ENCODE peak calls at places on chromosomes 5 and 9, in six cellular contexts. H is lung, W is AG04450, K is K562, M is AG04449, S is fibroblast of lung. A is an unnamed sample.

GRCh38 chr5:35815089-35815936 is 41.4 kb upstream of the IL7R start:
- DNase-seq in S (no peak), K (peak), H (no peak), W (no peak), M (no peak), A (peak)

GRCh38 chr9:111375062-111375461 is 45.0 kb upstream of the OR2K2 start:
- DNase-seq in M (no peak), S (no peak), W (no peak), H (no peak), K (no peak), A (no peak)

GRCh38 chr9:79621916-79622575 is 50.3 kb downstream of the TLE4 start:
- DNase-seq in K (no peak), M (no peak), H (no peak), S (peak), W (no peak), A (peak)

GRCh38 chr9:81717747-81718077 is 28.4 kb upstream of the TLE1 start:
- DNase-seq in M (no peak), W (no peak), S (no peak), H (no peak), K (no peak), A (no peak)

GRCh38 chr5:139951296-139951924 is 91.7 kb downstream of the NRG2 start:
- DNase-seq in K (no peak), M (no peak), S (no peak), H (peak), W (no peak), A (no peak)

GRCh38 chr9:68507098-68507795 is 33.4 kb downstream of the TMEM252 start:
- DNase-seq in S (no peak), H (no peak), M (no peak), K (no peak), W (no peak), A (peak)

GRCh38 chr9:75683591-75683990 is 206.9 kb upstream of the PCSK5 start:
- DNase-seq in W (no peak), K (no peak), M (no peak), H (no peak), S (peak), A (no peak)

GRCh38 chr9:34554211-34555001 is 31.6 kb upstream of the ENHO start:
- DNase-seq in H (no peak), M (no peak), S (no peak), K (no peak), W (no peak), A (no peak)

GRCh38 chr5:144017631-144018030 is 152.8 kb downstream of the YIPF5 start:
- DNase-seq in K (no peak), W (no peak), S (peak), M (no peak), H (no peak), A (peak)

DNA sequence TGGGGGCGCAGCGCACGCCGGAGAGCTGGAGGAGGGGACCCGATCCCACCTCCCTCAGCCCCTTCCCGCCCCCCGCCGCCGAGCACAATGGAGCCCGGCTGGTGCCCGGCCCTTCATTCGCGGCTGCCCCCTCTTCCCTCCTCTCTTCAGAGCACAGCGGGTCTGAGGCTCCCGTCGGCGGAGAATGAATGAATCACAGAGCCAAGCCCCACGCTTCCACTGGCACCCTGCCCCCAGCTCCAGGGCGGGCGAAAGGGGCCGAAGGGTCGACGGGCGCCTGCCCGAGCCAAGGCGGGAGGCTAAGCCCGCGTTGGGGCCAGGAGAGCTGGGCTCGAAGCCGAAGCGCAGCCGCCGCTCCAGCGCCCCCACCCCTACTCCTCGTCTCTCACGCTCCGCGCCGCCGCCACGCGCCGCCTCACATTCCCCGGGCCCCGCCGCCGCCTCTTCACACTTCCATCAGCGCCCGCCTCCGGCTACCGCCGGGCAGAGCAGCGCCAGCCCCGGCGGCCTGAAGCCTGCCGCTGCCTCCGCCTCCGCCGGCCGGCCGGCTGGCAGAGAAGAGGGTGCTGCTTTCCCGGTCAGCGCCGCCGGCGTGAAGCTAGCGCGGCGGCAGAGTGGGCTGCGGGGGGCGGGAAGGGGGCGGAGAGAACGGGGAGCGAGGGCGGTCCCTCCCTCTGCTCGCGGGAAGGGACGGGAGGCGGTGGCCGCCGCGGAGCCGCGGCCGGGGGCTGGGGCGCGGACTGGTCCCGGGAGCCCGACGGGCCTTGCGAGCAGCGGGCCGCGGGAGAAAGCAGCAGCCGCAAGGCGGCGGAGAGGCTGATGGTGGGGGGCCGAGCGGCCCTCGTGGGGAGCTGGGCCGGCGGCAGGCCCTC is at the start of gene HOMER1:
- DNase-seq in H (peak), W (peak), M (no peak), S (peak), K (peak), A (peak)
- TF ChIP-seq CTCF in H (no peak), W (no peak), M (no peak), S (no peak), K (no peak), A (no peak)

GRCh38 chr9:120925535-120926396 is 830 bp downstream of the TRAF1 start:
- DNase-seq in M (peak), H (no peak), W (peak), K (peak), S (peak), A (peak)
- H3K4me3 ChIP-seq in M (no peak), H (no peak), W (peak), K (no peak), S (no peak), A (peak)

DNA sequence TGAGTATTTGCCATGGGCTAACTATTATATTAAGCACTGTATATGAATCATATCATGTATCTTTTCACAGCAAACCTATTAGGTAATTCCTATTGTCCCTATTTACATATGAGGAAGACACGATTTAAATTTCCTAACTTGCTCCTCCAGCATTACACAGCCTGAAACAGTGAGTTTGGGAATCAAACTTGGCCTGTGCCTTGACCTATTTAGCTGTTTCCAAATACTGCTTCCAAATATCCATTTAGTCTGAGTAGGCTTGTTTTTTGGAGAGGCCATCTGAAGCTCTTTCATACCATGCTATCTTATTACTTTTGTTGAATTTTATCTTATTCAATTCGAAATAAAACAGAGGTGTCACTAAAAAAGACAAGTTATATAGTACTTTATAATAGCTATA is 447.3 kb upstream of the MPDZ start:
- DNase-seq in H (no peak), S (no peak), M (no peak), K (no peak), W (no peak), A (no peak)
- TF ChIP-seq CTCF in H (no peak), S (no peak), M (no peak), K (no peak), W (no peak), A (no peak)

GRCh38 chr5:145953202-145953601 is 16.8 kb downstream of the SH3RF2 start:
- DNase-seq in S (no peak), H (no peak), M (no peak), K (no peak), W (no peak), A (no peak)
- H3K4me3 ChIP-seq in S (no peak), H (no peak), M (no peak), K (no peak), W (no peak), A (no peak)

DNA sequence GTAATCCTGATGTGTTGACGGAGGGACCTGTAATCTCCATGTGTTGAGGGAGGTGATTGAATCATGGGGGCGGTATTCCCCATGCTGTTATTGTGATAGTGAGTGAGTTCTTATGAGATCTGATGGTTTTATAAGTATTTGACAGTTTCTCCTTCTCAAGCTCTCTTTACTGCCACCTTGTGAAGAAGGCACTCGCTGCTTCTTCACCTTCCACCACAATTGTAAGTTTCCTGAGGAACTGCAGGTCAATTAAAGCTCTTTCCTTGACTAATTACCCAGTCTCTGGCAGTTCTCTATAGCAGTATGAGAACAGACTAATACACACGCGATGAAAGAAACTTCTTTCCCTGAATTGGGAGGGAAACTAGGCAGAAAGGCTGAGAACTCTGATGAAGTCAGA is 141.1 kb upstream of the RAD23B start:
- DNase-seq in W (no peak), S (peak), M (no peak), H (no peak), K (no peak), A (peak)
- TF ChIP-seq CTCF in W (peak), S (peak), M (peak), H (no peak), K (no peak), A (peak)

GRCh38 chr5:93249651-93250289 is 331.2 kb downstream of the NR2F1-AS1 start:
- DNase-seq in K (no peak), W (no peak), S (peak), H (no peak), M (no peak), A (peak)
- H3K4me3 ChIP-seq in K (no peak), W (peak), S (peak), H (no peak), M (no peak), A (peak)

GRCh38 chr9:93968451-93969327 is 13.5 kb upstream of the BARX1 start:
- DNase-seq in M (no peak), H (no peak), K (no peak), S (peak), W (peak), A (no peak)

GRCh38 chr9:93967020-93967803 is 12.1 kb upstream of the BARX1 start:
- DNase-seq in S (no peak), H (peak), M (no peak), W (no peak), K (no peak), A (no peak)

GRCh38 chr9:93964685-93965084 is 9.5 kb upstream of the BARX1 start:
- DNase-seq in M (no peak), W (no peak), S (no peak), H (no peak), K (no peak), A (no peak)

GRCh38 chr9:93963969-93964368 is 8.8 kb upstream of the BARX1 start:
- DNase-seq in S (no peak), K (no peak), W (no peak), M (no peak), H (no peak), A (no peak)

GRCh38 chr9:93965830-93966577 is 10.8 kb upstream of the BARX1 start:
- DNase-seq in K (no peak), S (no peak), M (no peak), W (no peak), H (no peak), A (no peak)
- TF ChIP-seq CTCF in K (peak), S (no peak), M (no peak), W (no peak), H (no peak), A (no peak)

GRCh38 chr5:137914758-137915157 is 25.5 kb downstream of the PKD2L2 start:
- DNase-seq in H (no peak), W (no peak), K (no peak), S (no peak), M (no peak), A (no peak)
- H3K4me3 ChIP-seq in H (no peak), W (no peak), K (no peak), S (no peak), M (no peak), A (no peak)

A was measured in fibroblast of the aortic adventitia.